ENCODE peak calls at places on chromosomes 3 and 15, in five cellular contexts. One of them, this sample, is unnamed.

GRCh38 chr3:114878119-114878839 is 268.8 kb downstream of the ZBTB20 start:
- DNase-seq in mesenchymal stem cell: peak
- DNase-seq in mesendoderm: no peak
- DNase-seq in neuronal stem cell: no peak
- DNase-seq in H9: no peak
- DNase-seq in this sample: peak

GRCh38 chr3:182078314-182078713 is 366.6 kb downstream of the SOX2 start:
- DNase-seq in mesenchymal stem cell: no peak
- DNase-seq in mesendoderm: no peak
- DNase-seq in neuronal stem cell: no peak
- DNase-seq in H9: no peak
- DNase-seq in this sample: no peak

GRCh38 chr3:128488636-128488994 is 4.4 kb downstream of the GATA2 start:
- DNase-seq in mesenchymal stem cell: no peak
- DNase-seq in mesendoderm: peak
- DNase-seq in neuronal stem cell: no peak
- DNase-seq in H9: no peak
- DNase-seq in this sample: no peak

GRCh38 chr15:33034588-33034987 is 159.9 kb downstream of the FMN1 start:
- DNase-seq in mesenchymal stem cell: no peak
- DNase-seq in mesendoderm: no peak
- DNase-seq in neuronal stem cell: no peak
- DNase-seq in H9: no peak
- DNase-seq in this sample: no peak

GRCh38 chr3:160130950-160131349 is 94.3 kb upstream of the C3orf80 start:
- DNase-seq in mesenchymal stem cell: peak
- DNase-seq in mesendoderm: no peak
- DNase-seq in neuronal stem cell: no peak
- DNase-seq in H9: no peak
- DNase-seq in this sample: peak

GRCh38 chr3:141629950-141630349 is 108.1 kb upstream of the RNF7 start:
- DNase-seq in mesenchymal stem cell: no peak
- DNase-seq in mesendoderm: no peak
- DNase-seq in neuronal stem cell: no peak
- DNase-seq in H9: no peak
- DNase-seq in this sample: no peak

GRCh38 chr15:29470311-29470710 is 200.7 kb upstream of the NSMCE3 start:
- DNase-seq in mesenchymal stem cell: no peak
- DNase-seq in mesendoderm: no peak
- DNase-seq in neuronal stem cell: no peak
- DNase-seq in H9: no peak
- DNase-seq in this sample: no peak

GRCh38 chr3:129051776-129052400 is 8.7 kb upstream of the GP9 start:
- DNase-seq in mesenchymal stem cell: peak
- DNase-seq in mesendoderm: no peak
- DNase-seq in neuronal stem cell: no peak
- DNase-seq in H9: no peak
- DNase-seq in this sample: no peak

GRCh38 chr3:136074546-136074945 is 109.0 kb downstream of the PPP2R3A start:
- DNase-seq in mesenchymal stem cell: no peak
- DNase-seq in mesendoderm: no peak
- DNase-seq in neuronal stem cell: no peak
- DNase-seq in H9: no peak
- DNase-seq in this sample: peak

GRCh38 chr3:95246413-95246812 is 1183.6 kb downstream of the NSUN3 start:
- DNase-seq in mesenchymal stem cell: no peak
- DNase-seq in mesendoderm: no peak
- DNase-seq in neuronal stem cell: no peak
- DNase-seq in H9: no peak
- DNase-seq in this sample: no peak

GRCh38 chr3:76997733-76998132 is 42.2 kb upstream of the ROBO2 start:
- DNase-seq in mesenchymal stem cell: peak
- DNase-seq in mesendoderm: no peak
- DNase-seq in neuronal stem cell: no peak
- DNase-seq in H9: no peak
- DNase-seq in this sample: peak

GRCh38 chr3:169699070-169699469 is 35.6 kb upstream of the MECOM start:
- DNase-seq in mesenchymal stem cell: no peak
- DNase-seq in mesendoderm: no peak
- DNase-seq in neuronal stem cell: no peak
- DNase-seq in H9: no peak
- DNase-seq in this sample: peak

GRCh38 chr3:46228259-46229222 is 13.7 kb upstream of the CCR3 start:
- DNase-seq in mesenchymal stem cell: peak
- DNase-seq in mesendoderm: no peak
- DNase-seq in neuronal stem cell: no peak
- DNase-seq in H9: no peak
- DNase-seq in this sample: peak

GRCh38 chr3:58217209-58217811 is 6.5 kb upstream of the DNASE1L3 start:
- DNase-seq in mesenchymal stem cell: peak
- DNase-seq in mesendoderm: peak
- DNase-seq in neuronal stem cell: peak
- DNase-seq in H9: peak
- DNase-seq in this sample: peak

GRCh38 chr15:55816017-55816416 is 73.1 kb upstream of the PRTG start:
- DNase-seq in mesenchymal stem cell: peak
- DNase-seq in mesendoderm: peak
- DNase-seq in neuronal stem cell: no peak
- DNase-seq in H9: no peak
- DNase-seq in this sample: peak

GRCh38 chr15:100021653-100022052 is 288.4 kb upstream of the LYSMD4 start:
- DNase-seq in mesenchymal stem cell: no peak
- DNase-seq in mesendoderm: no peak
- DNase-seq in neuronal stem cell: no peak
- DNase-seq in H9: no peak
- DNase-seq in this sample: no peak

GRCh38 chr15:90580946-90581345 is 51.2 kb downstream of the CRTC3 start:
- DNase-seq in mesenchymal stem cell: no peak
- DNase-seq in mesendoderm: no peak
- DNase-seq in neuronal stem cell: no peak
- DNase-seq in H9: no peak
- DNase-seq in this sample: no peak
- H2BK120ac ChIP-seq in mesenchymal stem cell: no peak
- H2BK120ac ChIP-seq in mesendoderm: no peak
- H2BK120ac ChIP-seq in neuronal stem cell: no peak
- H2BK120ac ChIP-seq in H9: no peak
- H2BK120ac ChIP-seq in this sample: no peak

GRCh38 chr3:18743761-18744160 is 318.6 kb upstream of the SATB1 start:
- DNase-seq in mesenchymal stem cell: no peak
- DNase-seq in mesendoderm: no peak
- DNase-seq in neuronal stem cell: no peak
- DNase-seq in H9: no peak
- DNase-seq in this sample: no peak

GRCh38 chr3:18739098-18739431 is 313.9 kb upstream of the SATB1 start:
- DNase-seq in mesenchymal stem cell: no peak
- DNase-seq in mesendoderm: no peak
- DNase-seq in neuronal stem cell: no peak
- DNase-seq in H9: no peak
- DNase-seq in this sample: no peak

GRCh38 chr3:18738393-18739097 is 313.4 kb upstream of the SATB1 start:
- DNase-seq in mesenchymal stem cell: no peak
- DNase-seq in mesendoderm: no peak
- DNase-seq in neuronal stem cell: no peak
- DNase-seq in H9: no peak
- DNase-seq in this sample: no peak

GRCh38 chr3:18744472-18744871 is 319.3 kb upstream of the SATB1 start:
- DNase-seq in mesenchymal stem cell: no peak
- DNase-seq in mesendoderm: no peak
- DNase-seq in neuronal stem cell: no peak
- DNase-seq in H9: no peak
- DNase-seq in this sample: no peak

GRCh38 chr3:18740631-18741583 is 315.8 kb upstream of the SATB1 start:
- DNase-seq in mesenchymal stem cell: no peak
- DNase-seq in mesendoderm: no peak
- DNase-seq in neuronal stem cell: no peak
- DNase-seq in H9: no peak
- DNase-seq in this sample: no peak
- H2BK5ac ChIP-seq in mesenchymal stem cell: no peak
- H2BK5ac ChIP-seq in mesendoderm: no peak
- H2BK5ac ChIP-seq in neuronal stem cell: no peak
- H2BK5ac ChIP-seq in H9: no peak
- H2BK5ac ChIP-seq in this sample: no peak

GRCh38 chr15:89837134-89837829 is 22.6 kb upstream of the ANPEP start:
- DNase-seq in mesenchymal stem cell: peak
- DNase-seq in mesendoderm: no peak
- DNase-seq in neuronal stem cell: no peak
- DNase-seq in H9: no peak
- DNase-seq in this sample: peak
- H2AK5ac ChIP-seq in mesenchymal stem cell: peak
- H2AK5ac ChIP-seq in mesendoderm: no peak
- H2AK5ac ChIP-seq in neuronal stem cell: no peak
- H2AK5ac ChIP-seq in H9: no peak
- H2AK5ac ChIP-seq in this sample: peak

GRCh38 chr3:171677706-171678105 is 132.6 kb downstream of the PLD1 start:
- DNase-seq in mesenchymal stem cell: no peak
- DNase-seq in mesendoderm: no peak
- DNase-seq in neuronal stem cell: no peak
- DNase-seq in H9: no peak
- DNase-seq in this sample: no peak

GRCh38 chr3:171684226-171684625 is 126.1 kb downstream of the PLD1 start:
- DNase-seq in mesenchymal stem cell: no peak
- DNase-seq in mesendoderm: no peak
- DNase-seq in neuronal stem cell: no peak
- DNase-seq in H9: no peak
- DNase-seq in this sample: no peak

GRCh38 chr3:171679011-171679492 is 131.2 kb downstream of the PLD1 start:
- DNase-seq in mesenchymal stem cell: no peak
- DNase-seq in mesendoderm: no peak
- DNase-seq in neuronal stem cell: no peak
- DNase-seq in H9: no peak
- DNase-seq in this sample: no peak

GRCh38 chr3:171682743-171683142 is 127.5 kb downstream of the PLD1 start:
- DNase-seq in mesenchymal stem cell: no peak
- DNase-seq in mesendoderm: no peak
- DNase-seq in neuronal stem cell: no peak
- DNase-seq in H9: no peak
- DNase-seq in this sample: no peak

GRCh38 chr3:171680690-171681416 is 129.4 kb downstream of the PLD1 start:
- DNase-seq in mesenchymal stem cell: no peak
- DNase-seq in mesendoderm: no peak
- DNase-seq in neuronal stem cell: no peak
- DNase-seq in H9: no peak
- DNase-seq in this sample: no peak
- H2BK120ac ChIP-seq in mesenchymal stem cell: no peak
- H2BK120ac ChIP-seq in mesendoderm: no peak
- H2BK120ac ChIP-seq in neuronal stem cell: no peak
- H2BK120ac ChIP-seq in H9: no peak
- H2BK120ac ChIP-seq in this sample: no peak

GRCh38 chr3:72393455-72393854 is 454.8 kb downstream of the SHQ1 start:
- DNase-seq in mesenchymal stem cell: no peak
- DNase-seq in mesendoderm: no peak
- DNase-seq in neuronal stem cell: no peak
- DNase-seq in H9: no peak
- DNase-seq in this sample: no peak

GRCh38 chr3:72388644-72389043 is 459.6 kb downstream of the SHQ1 start:
- DNase-seq in mesenchymal stem cell: no peak
- DNase-seq in mesendoderm: peak
- DNase-seq in neuronal stem cell: no peak
- DNase-seq in H9: no peak
- DNase-seq in this sample: no peak

GRCh38 chr3:72388117-72388516 is 460.1 kb downstream of the SHQ1 start:
- DNase-seq in mesenchymal stem cell: no peak
- DNase-seq in mesendoderm: no peak
- DNase-seq in neuronal stem cell: no peak
- DNase-seq in H9: no peak
- DNase-seq in this sample: no peak

GRCh38 chr3:72391659-72392058 is 456.6 kb downstream of the SHQ1 start:
- DNase-seq in mesenchymal stem cell: peak
- DNase-seq in mesendoderm: no peak
- DNase-seq in neuronal stem cell: no peak
- DNase-seq in H9: no peak
- DNase-seq in this sample: no peak

GRCh38 chr3:72390841-72391240 is 457.4 kb downstream of the SHQ1 start:
- DNase-seq in mesenchymal stem cell: no peak
- DNase-seq in mesendoderm: peak
- DNase-seq in neuronal stem cell: no peak
- DNase-seq in H9: no peak
- DNase-seq in this sample: no peak
- H2BK5ac ChIP-seq in mesenchymal stem cell: no peak
- H2BK5ac ChIP-seq in mesendoderm: no peak
- H2BK5ac ChIP-seq in neuronal stem cell: no peak
- H2BK5ac ChIP-seq in H9: no peak
- H2BK5ac ChIP-seq in this sample: no peak

GRCh38 chr3:14411988-14412387 is 9.6 kb downstream of the SLC6A6 start:
- DNase-seq in mesenchymal stem cell: peak
- DNase-seq in mesendoderm: peak
- DNase-seq in neuronal stem cell: no peak
- DNase-seq in H9: peak
- DNase-seq in this sample: no peak
- H2AK5ac ChIP-seq in mesenchymal stem cell: no peak
- H2AK5ac ChIP-seq in mesendoderm: no peak
- H2AK5ac ChIP-seq in neuronal stem cell: no peak
- H2AK5ac ChIP-seq in H9: no peak
- H2AK5ac ChIP-seq in this sample: peak

GRCh38 chr15:90872481-90873184 is 4.2 kb downstream of the FURIN start:
- DNase-seq in mesenchymal stem cell: peak
- DNase-seq in mesendoderm: peak
- DNase-seq in neuronal stem cell: no peak
- DNase-seq in H9: peak
- DNase-seq in this sample: peak

GRCh38 chr15:90871716-90872480 is 3.5 kb downstream of the FURIN start:
- DNase-seq in mesenchymal stem cell: peak
- DNase-seq in mesendoderm: peak
- DNase-seq in neuronal stem cell: no peak
- DNase-seq in H9: peak
- DNase-seq in this sample: no peak

GRCh38 chr15:90873998-90874605 is 5.7 kb downstream of the FURIN start:
- DNase-seq in mesenchymal stem cell: peak
- DNase-seq in mesendoderm: peak
- DNase-seq in neuronal stem cell: no peak
- DNase-seq in H9: peak
- DNase-seq in this sample: no peak

GRCh38 chr15:90875549-90875981 is 7.2 kb downstream of the FURIN start:
- DNase-seq in mesenchymal stem cell: no peak
- DNase-seq in mesendoderm: no peak
- DNase-seq in neuronal stem cell: no peak
- DNase-seq in H9: no peak
- DNase-seq in this sample: no peak

GRCh38 chr15:90873488-90873997 is 5.2 kb downstream of the FURIN start:
- DNase-seq in mesenchymal stem cell: peak
- DNase-seq in mesendoderm: no peak
- DNase-seq in neuronal stem cell: no peak
- DNase-seq in H9: peak
- DNase-seq in this sample: no peak
- H2BK120ac ChIP-seq in mesenchymal stem cell: no peak
- H2BK120ac ChIP-seq in mesendoderm: no peak
- H2BK120ac ChIP-seq in neuronal stem cell: no peak
- H2BK120ac ChIP-seq in H9: no peak
- H2BK120ac ChIP-seq in this sample: no peak

DNA sequence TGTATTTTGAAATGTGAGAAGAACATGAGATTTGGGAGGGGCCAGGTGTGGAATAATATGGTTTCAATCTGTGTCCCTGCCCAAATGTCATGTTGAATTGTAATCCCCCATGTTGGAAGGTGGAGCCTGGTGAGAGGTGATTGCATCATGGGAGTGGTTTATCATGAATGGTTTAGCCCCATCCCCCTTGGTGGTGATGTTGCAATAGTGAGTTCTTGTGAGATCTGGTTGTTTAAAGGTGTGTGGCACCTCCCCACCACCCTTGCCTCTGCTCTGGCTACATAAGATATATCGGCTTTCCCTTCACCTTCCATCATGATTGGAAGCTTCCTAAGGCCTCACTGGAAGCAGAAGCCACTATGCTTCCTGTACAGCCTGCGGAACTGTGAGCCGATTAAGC is 23.9 kb upstream of the TMEM108 start:
- DNase-seq in mesenchymal stem cell: no peak
- DNase-seq in mesendoderm: peak
- DNase-seq in neuronal stem cell: no peak
- DNase-seq in H9: no peak
- DNase-seq in this sample: no peak
- H2BK5ac ChIP-seq in mesenchymal stem cell: no peak
- H2BK5ac ChIP-seq in mesendoderm: no peak
- H2BK5ac ChIP-seq in neuronal stem cell: no peak
- H2BK5ac ChIP-seq in H9: no peak
- H2BK5ac ChIP-seq in this sample: no peak